ENCODE peak calls at places on chromosomes 13 and 19, in eight cellular contexts. G is activated CD4-positive, CD25-positive, alpha-beta regulatory T cell treated with anti-CD3 and anti-CD28 coated beads, Interleukin-2, amount 50 U/mL, for 16 hours; D is lower leg skin; C is stimulated activated CD4-positive, alpha-beta T cell treated with anti-CD3 and anti-CD28 coated beads, Interleukin-15, amount 100 ng/mL, for 1 hour; B is effector CD8-positive, alpha-beta T cell; W is mesendoderm; A is NCI-H226; R is GM03348. T is an unnamed sample.

GRCh38 chr13:73578251-73578875 is 519.6 kb downstream of the KLF5 start:
- DNase-seq in R (no peak), W (no peak), C (no peak), G (no peak), A (no peak), D (no peak), B (no peak), T (no peak)

GRCh38 chr13:102892504-102892903 is 46.7 kb downstream of the ERCC5 start:
- DNase-seq in A (no peak), R (no peak), C (no peak), W (no peak), D (no peak), B (no peak), G (no peak), T (no peak)

GRCh38 chr13:52743569-52743968 is 3.9 kb upstream of the CNMD start:
- DNase-seq in R (no peak), G (no peak), A (no peak), W (no peak), B (no peak), C (no peak), D (no peak), T (no peak)

GRCh38 chr13:111658150-111659100 is 338.0 kb downstream of the TEX29 start:
- DNase-seq in C (no peak), G (no peak), A (no peak), W (peak), R (no peak), D (peak), B (no peak), T (no peak)

GRCh38 chr19:3369337-3370213 is 3.2 kb downstream of the NFIC start:
- DNase-seq in G (no peak), R (peak), D (no peak), W (peak), C (no peak), A (peak), B (no peak), T (no peak)

GRCh38 chr13:34265016-34265692 is 447.2 kb downstream of the RFC3 start:
- DNase-seq in G (no peak), W (no peak), B (no peak), D (no peak), A (no peak), R (no peak), C (no peak), T (no peak)

GRCh38 chr13:50236898-50237318 is 221.7 kb downstream of the KCNRG start:
- DNase-seq in D (no peak), B (no peak), R (no peak), W (no peak), C (no peak), A (no peak), G (no peak), T (no peak)

GRCh38 chr13:113665582-113666323 is 1.3 kb upstream of the GRK1 start:
- DNase-seq in B (no peak), A (no peak), D (peak), R (no peak), G (no peak), W (no peak), C (no peak), T (no peak)

GRCh38 chr13:27339299-27339698 is 68.7 kb downstream of the RASL11A start:
- DNase-seq in W (peak), D (no peak), C (no peak), B (peak), A (no peak), G (no peak), R (peak), T (peak)

GRCh38 chr13:48571121-48571901 is 38.4 kb upstream of the RCBTB2 start:
- DNase-seq in C (no peak), R (peak), B (no peak), W (no peak), D (no peak), A (peak), G (no peak), T (no peak)